ENCODE peak calls at places on chromosome 13, in seven cellular contexts. U is adipocyte, X is thyroid gland, C is tibial artery, Q is heart left ventricle, Z is right lobe of liver, I is NT2/D1. O is an unnamed sample.

GRCh38 chr13:106548064-106548696 is 12.7 kb upstream of the EFNB2 start:
- DNase-seq in U (no peak), X (no peak), C (no peak), Q (no peak), Z (no peak), I (no peak), O (no peak)

GRCh38 chr13:74062933-74063332 is 71.3 kb downstream of the KLF12 start:
- DNase-seq in U (no peak), X (no peak), C (peak; percentile 70), Q (peak; percentile 77), Z (no peak), I (no peak), O (peak; percentile 13)

GRCh38 chr13:59279024-59279423 is 884.7 kb downstream of the DIAPH3 start:
- DNase-seq in U (no peak), X (no peak), C (no peak), Q (no peak), Z (no peak), I (no peak), O (no peak)

GRCh38 chr13:109576331-109576813 is 210.0 kb downstream of the IRS2 start:
- DNase-seq in U (no peak), X (no peak), C (no peak), Q (no peak), Z (no peak), I (no peak), O (no peak)

GRCh38 chr13:75365724-75366173 is 116.2 kb downstream of the TBC1D4 start:
- DNase-seq in U (peak; percentile 60), X (no peak), C (no peak), Q (no peak), Z (no peak), I (no peak), O (no peak)

GRCh38 chr13:103895835-103896520 is 829.8 kb upstream of the SLC10A2 start:
- DNase-seq in U (no peak), X (no peak), C (no peak), Q (no peak), Z (no peak), I (no peak), O (no peak)

GRCh38 chr13:39855236-39855635 is 199.8 kb downstream of the COG6 start:
- DNase-seq in U (no peak), X (no peak), C (no peak), Q (no peak), Z (no peak), I (no peak), O (no peak)

GRCh38 chr13:113291997-113292862 is 4.8 kb upstream of the LAMP1 start:
- DNase-seq in U (peak; percentile 68), X (peak; percentile 18), C (no peak), Q (no peak), Z (no peak), I (no peak), O (peak; percentile 38)

GRCh38 chr13:37085656-37086055 is 19.8 kb downstream of the CSNK1A1L start:
- DNase-seq in U (no peak), X (no peak), C (no peak), Q (no peak), Z (no peak), I (no peak), O (no peak)

GRCh38 chr13:101339202-101339601 is 77.1 kb downstream of the NALCN start:
- DNase-seq in U (no peak), X (no peak), C (no peak), Q (no peak), Z (no peak), I (no peak), O (no peak)

GRCh38 chr13:74036373-74036772 is 97.8 kb downstream of the KLF12 start:
- DNase-seq in U (no peak), X (no peak), C (no peak), Q (no peak), Z (no peak), I (peak; percentile 43), O (no peak)

GRCh38 chr13:112725346-112726017 is 35.6 kb downstream of the ATP11A start:
- DNase-seq in U (no peak), X (peak; percentile 47), C (peak; percentile 8), Q (no peak), Z (no peak), I (no peak), O (no peak)

GRCh38 chr13:29749401-29750177 is 100.8 kb downstream of the UBL3 start:
- DNase-seq in U (peak; percentile 18), X (no peak), C (no peak), Q (no peak), Z (no peak), I (no peak), O (no peak)

GRCh38 chr13:26050568-26051230 is 1.1 kb downstream of the SHISA2 start:
- DNase-seq in U (peak; percentile 44), X (peak; percentile 69), C (no peak), Q (peak; percentile 11), Z (no peak), I (no peak), O (no peak)

GRCh38 chr13:50670847-50671542 is 172.5 kb downstream of the DLEU7 start:
- DNase-seq in U (peak; percentile 81), X (no peak), C (no peak), Q (no peak), Z (no peak), I (no peak), O (no peak)

GRCh38 chr13:34216251-34216650 is 398.3 kb downstream of the RFC3 start:
- DNase-seq in U (peak; percentile 15), X (no peak), C (no peak), Q (no peak), Z (no peak), I (no peak), O (no peak)

GRCh38 chr13:76848596-76848995 is 37.6 kb downstream of the KCTD12 start:
- DNase-seq in U (peak; percentile 61), X (no peak), C (peak; percentile 49), Q (no peak), Z (no peak), I (no peak), O (no peak)

GRCh38 chr13:35830850-35831450 is 300.2 kb downstream of the DCLK1 start:
- DNase-seq in U (no peak), X (no peak), C (no peak), Q (no peak), Z (no peak), I (no peak), O (no peak)

GRCh38 chr13:36673838-36674326 is at the start of gene SERTM1:
- DNase-seq in U (peak; percentile 47), X (peak; percentile 26), C (no peak), Q (no peak), Z (no peak), I (peak; percentile 50), O (no peak)

GRCh38 chr13:20609145-20609544 is 42.2 kb downstream of the IFT88 start:
- DNase-seq in U (peak; percentile 44), X (no peak), C (no peak), Q (no peak), Z (no peak), I (no peak), O (no peak)

GRCh38 chr13:104641309-104641708 is 1575.1 kb upstream of the SLC10A2 start:
- DNase-seq in U (peak; percentile 35), X (no peak), C (no peak), Q (no peak), Z (no peak), I (no peak), O (no peak)

GRCh38 chr13:49097374-49097773 is 121.7 kb downstream of the FNDC3A start:
- DNase-seq in U (peak; percentile 78), X (no peak), C (no peak), Q (no peak), Z (no peak), I (no peak), O (peak; percentile 18)

GRCh38 chr13:30978981-30979956 is 46.8 kb downstream of the TEX26 start:
- DNase-seq in U (no peak), X (peak; percentile 5), C (no peak), Q (no peak), Z (no peak), I (peak; percentile 22), O (peak; percentile 42)

GRCh38 chr13:65472336-65472735 is 1757.8 kb downstream of the PCDH9 start:
- DNase-seq in U (peak; percentile 57), X (no peak), C (no peak), Q (no peak), Z (no peak), I (no peak), O (no peak)

GRCh38 chr13:27124571-27124970 is 47.0 kb downstream of the USP12 start:
- DNase-seq in U (no peak), X (no peak), C (no peak), Q (no peak), Z (no peak), I (no peak), O (no peak)
- H3K4me1 ChIP-seq in U (peaks cover 26% of the 10 kb centered on the region), X (no peaks in the 10 kb centered on the region), C (no peaks in the 10 kb centered on the region), Q (peaks cover 10% of the 10 kb centered on the region), Z (no peaks in the 10 kb centered on the region), I (peaks cover 2% of the 10 kb centered on the region), O (peaks cover 22% of the 10 kb centered on the region)

GRCh38 chr13:27954406-27954851 is 14.7 kb downstream of the CDX2 start:
- DNase-seq in U (peak; percentile 49), X (peak; percentile 19), C (no peak), Q (no peak), Z (peak; percentile 69), I (no peak), O (peak; percentile 25)
- H3K4me3 ChIP-seq in U (peak overlapping the region; percentile 77), X (peak overlapping the region; percentile 21), C (peak overlapping the region; percentile 49), Q (peak overlapping the region; percentile 49), Z (peak overlapping the region; percentile 66), I (peak overlapping the region; percentile 18), O (peak overlapping the region; percentile 31)

GRCh38 chr13:43268632-43269031 is 245.2 kb downstream of the DNAJC15 start:
- DNase-seq in U (peak; percentile 55), X (peak; percentile 36), C (no peak), Q (no peak), Z (no peak), I (no peak), O (no peak)

GRCh38 chr13:43267916-43268315 is 244.5 kb downstream of the DNAJC15 start:
- DNase-seq in U (no peak), X (no peak), C (no peak), Q (no peak), Z (no peak), I (no peak), O (no peak)

GRCh38 chr13:43270043-43270830 is 246.9 kb downstream of the DNAJC15 start:
- DNase-seq in U (no peak), X (no peak), C (no peak), Q (no peak), Z (no peak), I (peak; percentile 6), O (no peak)

GRCh38 chr13:43266953-43267615 is 243.7 kb downstream of the DNAJC15 start:
- DNase-seq in U (no peak), X (no peak), C (no peak), Q (no peak), Z (no peak), I (no peak), O (no peak)

DNA sequence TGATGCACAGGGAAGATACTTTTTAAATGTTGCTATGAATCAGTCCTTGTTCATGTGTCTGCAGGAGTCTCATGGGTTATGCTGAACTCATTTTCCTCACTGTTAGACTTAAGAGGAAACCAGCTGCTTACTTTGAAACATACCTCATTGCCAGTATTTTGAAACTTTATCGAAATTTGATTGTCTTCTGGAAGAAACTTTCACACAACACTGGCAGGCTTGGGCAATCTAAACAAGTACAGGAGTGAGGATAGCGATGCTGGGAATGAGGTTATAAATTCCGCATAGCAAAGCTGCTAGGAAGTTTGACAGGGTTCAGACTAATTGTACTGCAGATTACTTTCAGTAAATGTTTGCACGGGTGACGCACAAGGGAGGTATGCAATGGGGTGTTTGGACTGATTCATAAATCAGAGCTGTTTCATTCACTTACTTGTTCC is 245.7 kb downstream of the DNAJC15 start:
- DNase-seq in U (peak; percentile 89), X (no peak), C (no peak), Q (peak; percentile 16), Z (no peak), I (no peak), O (peak; percentile 39)
- H3K4me1 ChIP-seq in U (peaks cover 18% of the 10 kb centered on the region), X (peaks cover 28% of the 10 kb centered on the region), C (no peaks in the 10 kb centered on the region), Q (peaks cover 9% of the 10 kb centered on the region), Z (no peaks in the 10 kb centered on the region), I (no peaks in the 10 kb centered on the region), O (peaks cover 20% of the 10 kb centered on the region)

GRCh38 chr13:80690208-80690607 is 349.3 kb upstream of the SPRY2 start:
- DNase-seq in U (no peak), X (no peak), C (no peak), Q (no peak), Z (no peak), I (no peak), O (no peak)
- H3K4me3 ChIP-seq in U (no peak overlapping the region), X (no peak overlapping the region), C (no peak overlapping the region), Q (no peak overlapping the region), Z (no peak overlapping the region), I (no peak overlapping the region), O (no peak overlapping the region)

O was measured in body of pancreas.